ENCODE peak calls at places on chromosomes 16 and 17, in six cellular contexts. T, Z, B, F, D and K are unnamed samples.
A peak's percentile ranks its signal among the peaks of the same experiment; 100 is the strongest.

GRCh38 chr17:77566151-77566550 is 392.4 kb upstream of the TNRC6C start:
- DNase-seq in F (no peak), D (no peak), B (no peak), Z (no peak), T (no peak), K (no peak)

GRCh38 chr17:28507567-28508195 is 1.5 kb downstream of the FOXN1 start:
- DNase-seq in T (no peak), B (no peak), F (no peak), D (no peak), Z (no peak), K (no peak)

GRCh38 chr16:2899564-2900072 is 12.1 kb upstream of the FLYWCH1 start:
- DNase-seq in D (no peak), F (no peak), Z (no peak), B (no peak), T (no peak), K (no peak)

GRCh38 chr17:81398170-81398854 is 3.1 kb downstream of the BAHCC1 start:
- DNase-seq in Z (peak; percentile 30), D (peak; percentile 49), T (no peak), B (no peak), F (peak; percentile 40), K (peak; percentile 65)

GRCh38 chr17:27832851-27833250 is 32.5 kb upstream of the NOS2 start:
- DNase-seq in T (no peak), D (no peak), B (no peak), F (no peak), Z (no peak), K (no peak)

GRCh38 chr17:2814499-2815341 is 18.5 kb downstream of the RAP1GAP2 start:
- DNase-seq in Z (peak; percentile 36), F (no peak), D (no peak), T (peak; percentile 84), B (no peak), K (no peak)

GRCh38 chr16:8679156-8679555 is 4.7 kb downstream of the ABAT start:
- DNase-seq in T (no peak), Z (peak; percentile 22), B (no peak), F (no peak), D (no peak), K (no peak)

GRCh38 chr17:67534941-67535340 is 157.9 kb downstream of the PITPNC1 start:
- DNase-seq in F (no peak), T (no peak), B (no peak), D (no peak), Z (no peak), K (no peak)

GRCh38 chr17:67696347-67696746 is 21.4 kb upstream of the NOL11 start:
- DNase-seq in Z (no peak), T (no peak), F (no peak), D (peak; percentile 5), B (no peak), K (no peak)

GRCh38 chr16:31016018-31016417 is 5.6 kb upstream of the STX1B start:
- DNase-seq in D (no peak), F (no peak), Z (peak; percentile 66), B (no peak), T (no peak), K (no peak)
- TF ChIP-seq CTCF in D (no peak), F (no peak), Z (no peak), B (peak; percentile 32), T (no peak), K (no peak)

GRCh38 chr17:19630035-19630434 is 18.5 kb upstream of the ALDH3A2 start:
- DNase-seq in F (no peak), Z (no peak), T (no peak), B (no peak), D (no peak), K (no peak)
- TF ChIP-seq CTCF in F (no peak), Z (no peak), T (no peak), B (no peak), D (no peak), K (no peak)

GRCh38 chr17:1789936-1790335 is 28.1 kb downstream of the SERPINF1 start:
- DNase-seq in D (no peak), Z (no peak), F (no peak), B (no peak), T (no peak), K (no peak)
- TF ChIP-seq CTCF in D (no peak), Z (no peak), F (no peak), B (no peak), T (no peak), K (no peak)

GRCh38 chr16:63461248-63461841 is 1425.1 kb upstream of the CDH8 start:
- DNase-seq in B (no peak), T (no peak), D (peak; percentile 44), Z (peak; percentile 27), F (peak; percentile 12), K (peak; percentile 48)
- TF ChIP-seq CTCF in B (peak; percentile 52), T (no peak), D (peak; percentile 48), Z (no peak), F (peak; percentile 75), K (peak; percentile 32)

GRCh38 chr16:89490386-89491237 is at the start of gene ANKRD11:
- DNase-seq in F (peak; percentile 97), D (peak; percentile 100), T (peak; percentile 98), Z (peak; percentile 100), B (peak; percentile 99), K (peak; percentile 100)

GRCh38 chr16:89491238-89491869 is 993 bp upstream of the ANKRD11 start:
- DNase-seq in T (no peak), B (no peak), Z (no peak), D (no peak), F (no peak), K (no peak)

GRCh38 chr16:89489731-89490385 is 503 bp downstream of the ANKRD11 start:
- DNase-seq in Z (no peak), D (no peak), F (peak; percentile 20), B (no peak), T (no peak), K (no peak)

GRCh38 chr16:89491974-89492687 is 1.8 kb upstream of the ANKRD11 start:
- DNase-seq in B (no peak), T (no peak), F (no peak), Z (no peak), D (no peak), K (peak; percentile 56)

DNA sequence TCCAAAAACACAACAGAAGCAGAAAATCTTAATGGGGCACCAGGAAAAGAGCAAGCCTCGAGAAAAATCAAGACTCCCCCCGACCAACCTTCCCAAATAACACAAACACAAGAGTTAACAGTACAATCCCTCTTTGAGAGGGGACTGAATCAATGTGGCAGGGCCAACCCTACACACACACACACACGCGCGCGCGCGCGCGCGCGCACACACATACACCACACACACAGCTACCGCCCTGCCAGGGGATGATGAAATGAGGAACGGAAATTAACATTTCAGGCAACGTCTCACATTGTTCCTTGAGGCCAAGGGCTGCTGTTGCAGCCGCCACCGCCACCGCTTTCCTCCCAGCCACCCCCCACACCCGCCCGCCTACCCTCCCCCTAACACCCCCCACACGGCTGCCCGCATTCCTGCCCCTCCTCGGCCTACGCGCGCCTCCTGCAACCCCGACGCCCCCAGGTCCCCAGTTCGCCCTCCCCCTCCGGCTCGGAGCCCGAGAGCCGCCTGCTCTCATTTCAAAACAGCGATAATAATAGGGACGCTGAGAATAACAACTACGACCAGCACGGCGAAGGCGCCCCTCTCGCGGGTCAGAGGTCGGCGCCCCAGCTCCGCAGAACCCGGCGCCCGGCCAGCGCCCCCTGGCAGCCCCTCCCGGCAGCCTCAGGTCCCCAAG is 1.2 kb downstream of the ANKRD11 start:
- DNase-seq in F (peak; percentile 58), T (peak; percentile 89), D (peak; percentile 96), B (peak; percentile 59), Z (peak; percentile 93), K (peak; percentile 96)
- TF ChIP-seq CTCF in F (peak; percentile 42), T (peak; percentile 17), D (peak; percentile 28), B (peak; percentile 0), Z (no peak), K (peak; percentile 26)

GRCh38 chr16:68592466-68593337 is 52.4 kb upstream of the CDH3 start:
- DNase-seq in D (no peak), Z (no peak), T (no peak), B (no peak), F (no peak), K (peak; percentile 12)
- TF ChIP-seq CTCF in D (peak; percentile 3), Z (no peak), T (peak; percentile 40), B (peak; percentile 53), F (peak; percentile 13), K (peak; percentile 32)

DNA sequence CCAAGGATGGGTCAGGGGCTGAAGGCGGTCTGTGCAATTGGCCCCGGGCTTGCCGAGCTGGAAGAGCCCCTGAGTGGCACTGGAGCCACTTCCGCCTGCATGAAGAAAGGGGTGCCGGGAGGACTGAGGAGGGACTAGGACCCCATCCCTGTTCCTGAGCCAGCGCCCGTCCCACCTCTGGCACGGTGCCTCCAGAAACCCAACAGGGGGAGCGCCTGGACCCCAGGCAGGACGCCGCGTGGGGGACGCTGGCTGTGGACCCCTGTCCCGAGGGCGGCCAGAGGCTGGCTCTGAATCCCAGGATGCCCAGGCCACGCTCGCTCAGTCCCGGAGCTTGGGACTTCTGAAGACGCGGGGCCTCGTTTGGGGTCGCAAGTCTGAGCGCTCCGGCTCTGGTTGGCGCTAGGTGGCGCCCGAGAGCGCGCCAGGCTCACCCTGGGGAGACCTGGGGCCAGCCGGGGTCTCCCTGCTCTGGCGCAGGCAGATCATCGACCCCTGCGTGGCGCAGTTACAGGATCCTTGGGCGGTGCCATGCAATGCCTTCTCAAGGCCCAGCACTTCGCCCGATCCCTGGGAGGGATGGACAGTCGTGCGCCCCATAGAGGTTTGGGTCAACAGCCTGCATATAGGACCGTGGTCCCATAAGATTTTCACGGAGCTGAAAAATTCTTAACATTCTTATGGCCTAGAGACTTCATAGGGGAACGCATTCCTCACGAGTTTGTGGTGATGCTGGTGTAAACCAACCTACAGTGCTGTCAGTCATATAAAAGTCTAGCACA is 58.5 kb upstream of the CREBBP start:
- DNase-seq in B (peak; percentile 86), F (peak; percentile 63), D (peak; percentile 89), T (peak; percentile 51), Z (peak; percentile 29), K (no peak)
- TF ChIP-seq CTCF in B (peak; percentile 93), F (peak; percentile 89), D (peak; percentile 81), T (peak; percentile 92), Z (peak; percentile 97), K (peak; percentile 69)

GRCh38 chr16:51151951-51152663 is 1.0 kb upstream of the SALL1 start:
- DNase-seq in D (peak; percentile 80), B (peak; percentile 77), Z (peak; percentile 22), F (peak; percentile 71), T (no peak), K (peak; percentile 85)
- TF ChIP-seq CTCF in D (no peak), B (no peak), Z (no peak), F (peak; percentile 22), T (no peak), K (peak; percentile 12)